ENCODE peak calls at places on chromosomes 2 and 18, in six cellular contexts. K is right lobe of liver, W is SJSA1, L is GM23338, P is heart left ventricle, N is WERI-Rb-1. C is an unnamed sample.

GRCh38 chr2:230797515-230798495 is 66.9 kb upstream of the ITM2C start:
- DNase-seq in K (no peak), W (no peak), L (no peak), P (no peak), N (no peak), C (no peak)

GRCh38 chr2:54060000-54060399 is 55.4 kb upstream of the ACYP2 start:
- DNase-seq in K (no peak), W (no peak), L (no peak), P (no peak), N (no peak), C (no peak)

GRCh38 chr2:239912938-239913631 is 112.1 kb downstream of the NDUFA10 start:
- DNase-seq in K (peak; percentile 48), W (no peak), L (no peak), P (no peak), N (no peak), C (no peak)

GRCh38 chr2:120403676-120404075 is 57.7 kb downstream of the INHBB start:
- DNase-seq in K (no peak), W (no peak), L (no peak), P (no peak), N (no peak), C (no peak)

GRCh38 chr2:180520206-180520605 is 460.2 kb upstream of the UBE2E3 start:
- DNase-seq in K (no peak), W (no peak), L (no peak), P (no peak), N (peak; percentile 15), C (no peak)

GRCh38 chr2:234873828-234874173 is 78.0 kb upstream of the SH3BP4 start:
- DNase-seq in K (no peak), W (peak; percentile 81), L (no peak), P (peak; percentile 56), N (no peak), C (no peak)

GRCh38 chr18:37343542-37343851 is 222.1 kb downstream of the CELF4 start:
- DNase-seq in K (no peak), W (no peak), L (no peak), P (no peak), N (no peak), C (no peak)

GRCh38 chr2:218959141-218959731 is at the start of gene CDK5R2:
- DNase-seq in K (peak; percentile 53), W (peak; percentile 52), L (peak; percentile 97), P (peak; percentile 74), N (peak; percentile 97), C (no peak)

GRCh38 chr2:37189452-37190153 is 1.1 kb upstream of the SULT6B1 start:
- DNase-seq in K (no peak), W (peak; percentile 52), L (peak; percentile 89), P (no peak), N (peak; percentile 41), C (no peak)

GRCh38 chr18:7069191-7069590 is 48.4 kb downstream of the LAMA1 start:
- DNase-seq in K (no peak), W (no peak), L (no peak), P (no peak), N (no peak), C (no peak)

GRCh38 chr2:102489646-102490045 is 16.6 kb downstream of the SLC9A4 start:
- DNase-seq in K (no peak), W (no peak), L (peak; percentile 16), P (no peak), N (no peak), C (no peak)

GRCh38 chr2:11005032-11005431 is 93.3 kb downstream of the KCNF1 start:
- DNase-seq in K (no peak), W (no peak), L (no peak), P (no peak), N (no peak), C (no peak)

GRCh38 chr2:129273266-129274037 is 706.0 kb upstream of the RAB6C start:
- DNase-seq in K (no peak), W (no peak), L (no peak), P (no peak), N (no peak), C (no peak)

GRCh38 chr18:2515408-2515807 is 55.9 kb downstream of the METTL4 start:
- DNase-seq in K (no peak), W (peak; percentile 92), L (no peak), P (no peak), N (no peak), C (no peak)

GRCh38 chr2:212193066-212193465 is 345.5 kb downstream of the ERBB4 start:
- DNase-seq in K (no peak), W (no peak), L (no peak), P (no peak), N (no peak), C (no peak)

GRCh38 chr2:71637736-71638135 is 184.4 kb downstream of the DYSF start:
- DNase-seq in K (no peak), W (no peak), L (no peak), P (no peak), N (no peak), C (no peak)

GRCh38 chr2:15577071-15577706 is 14.5 kb upstream of the DDX1 start:
- DNase-seq in K (peak; percentile 87), W (peak; percentile 52), L (peak; percentile 95), P (peak; percentile 87), N (peak; percentile 96), C (peak; percentile 36)

GRCh38 chr2:41194235-41194634 is 742.3 kb upstream of the SLC8A1 start:
- DNase-seq in K (peak; percentile 50), W (no peak), L (no peak), P (peak; percentile 26), N (peak; percentile 22), C (no peak)

GRCh38 chr2:120313695-120314615 is 32.0 kb upstream of the INHBB start:
- DNase-seq in K (no peak), W (no peak), L (no peak), P (no peak), N (peak; percentile 52), C (no peak)

GRCh38 chr2:71700041-71700879 is 246.9 kb downstream of the DYSF start:
- DNase-seq in K (peak; percentile 26), W (peak; percentile 16), L (no peak), P (no peak), N (peak; percentile 6), C (no peak)

GRCh38 chr2:71672011-71672639 is 218.8 kb downstream of the DYSF start:
- DNase-seq in K (no peak), W (no peak), L (peak; percentile 53), P (no peak), N (peak; percentile 69), C (no peak)

GRCh38 chr2:7767902-7768301 is 850.7 kb downstream of the RNF144A start:
- DNase-seq in K (no peak), W (no peak), L (no peak), P (no peak), N (no peak), C (no peak)

GRCh38 chr2:209334188-209335017 is 89.4 kb upstream of the MAP2 start:
- DNase-seq in K (peak; percentile 62), W (peak; percentile 5), L (peak; percentile 85), P (peak; percentile 48), N (peak; percentile 66), C (no peak)

GRCh38 chr2:7379799-7380198 is 462.6 kb downstream of the RNF144A start:
- DNase-seq in K (no peak), W (no peak), L (peak; percentile 11), P (no peak), N (no peak), C (no peak)

GRCh38 chr2:2121887-2122286 is 209.2 kb downstream of the MYT1L start:
- DNase-seq in K (no peak), W (no peak), L (no peak), P (no peak), N (no peak), C (no peak)

GRCh38 chr18:11488175-11488574 is 121.2 kb upstream of the SLC35G4 start:
- DNase-seq in K (no peak), W (no peak), L (no peak), P (no peak), N (no peak), C (no peak)

GRCh38 chr18:8367217-8367988 is 241.8 kb upstream of the RAB12 start:
- DNase-seq in K (peak; percentile 52), W (no peak), L (peak; percentile 91), P (no peak), N (peak; percentile 54), C (no peak)

GRCh38 chr18:63079114-63079513 is 240.5 kb downstream of the BCL2 start:
- DNase-seq in K (no peak), W (no peak), L (peak; percentile 53), P (no peak), N (no peak), C (no peak)

GRCh38 chr2:26854283-26854827 is 6.4 kb downstream of the DPYSL5 start:
- DNase-seq in K (no peak), W (no peak), L (no peak), P (no peak), N (no peak), C (no peak)

GRCh38 chr2:176096986-176097819 is 2.4 kb upstream of the HOXD12 start:
- DNase-seq in K (peak; percentile 70), W (peak; percentile 78), L (peak; percentile 96), P (peak; percentile 72), N (peak; percentile 77), C (no peak)
- H3K4me3 ChIP-seq in K (peak overlapping the region; percentile 41), W (peak overlapping the region; percentile 46), L (peak overlapping the region; percentile 46), P (peak overlapping the region; percentile 39), N (peak overlapping the region; percentile 43), C (peak overlapping the region; percentile 63)

GRCh38 chr2:118861242-118861641 is 13.8 kb upstream of the EN1 start:
- DNase-seq in K (no peak), W (no peak), L (no peak), P (no peak), N (no peak), C (no peak)

GRCh38 chr2:118864207-118864606 is 16.8 kb upstream of the EN1 start:
- DNase-seq in K (no peak), W (no peak), L (no peak), P (no peak), N (no peak), C (no peak)

GRCh38 chr2:118860506-118860905 is 13.1 kb upstream of the EN1 start:
- DNase-seq in K (no peak), W (no peak), L (no peak), P (no peak), N (no peak), C (no peak)

GRCh38 chr2:118861741-118862140 is 14.3 kb upstream of the EN1 start:
- DNase-seq in K (no peak), W (peak; percentile 37), L (no peak), P (no peak), N (no peak), C (no peak)

GRCh38 chr2:118865106-118865505 is 17.7 kb upstream of the EN1 start:
- DNase-seq in K (no peak), W (peak; percentile 39), L (peak; percentile 84), P (no peak), N (peak; percentile 52), C (no peak)
- H3K27me3 ChIP-seq in K (no peaks in the 10 kb centered on the region), W (no peaks in the 10 kb centered on the region), L (peaks cover 30% of the 10 kb centered on the region), P (peaks cover 17% of the 10 kb centered on the region), N (peaks cover 51% of the 10 kb centered on the region), C (no peaks in the 10 kb centered on the region)

DNA sequence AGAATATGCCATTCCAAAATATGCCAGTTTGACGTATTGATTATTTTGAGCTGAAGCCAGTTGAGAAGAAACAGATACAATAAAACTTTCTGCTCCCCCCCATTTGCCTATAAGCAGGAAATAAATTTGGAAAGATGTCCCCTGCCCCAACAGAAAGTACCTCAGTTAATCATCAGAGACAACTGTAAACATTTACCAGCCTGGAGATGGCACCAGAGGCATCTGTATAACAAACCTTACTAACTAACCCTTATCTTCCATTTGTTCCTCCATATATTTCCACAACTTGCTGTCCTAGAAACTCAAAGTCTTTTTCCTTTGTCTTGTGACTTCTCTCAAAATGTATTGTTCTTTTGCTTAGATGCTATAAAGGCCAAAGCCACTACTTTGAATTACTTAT is 93.8 kb downstream of the AKAIN1 start:
- DNase-seq in K (no peak), W (no peak), L (peak; percentile 12), P (no peak), N (no peak), C (no peak)
- H3K4me3 ChIP-seq in K (no peak overlapping the region), W (no peak overlapping the region), L (no peak overlapping the region), P (no peak overlapping the region), N (no peak overlapping the region), C (no peak overlapping the region)

GRCh38 chr2:232418056-232418455 is 11.4 kb downstream of the ALPG start:
- DNase-seq in K (no peak), W (no peak), L (no peak), P (no peak), N (no peak), C (no peak)
- H3K27me3 ChIP-seq in K (peaks cover 27% of the 10 kb centered on the region), W (peaks cover 54% of the 10 kb centered on the region), L (peaks cover 44% of the 10 kb centered on the region), P (peaks cover 42% of the 10 kb centered on the region), N (peaks cover 43% of the 10 kb centered on the region), C (peaks cover 10% of the 10 kb centered on the region)

C was measured in esophagus squamous epithelium.